ENCODE peak calls at places on chromosomes 11 and 22, in eight cellular contexts. O, X, R, I, H, W, U and E are unnamed samples.

GRCh38 chr11:3662856-3663255 is 8.3 kb downstream of the CHRNA10 start:
- DNase-seq in O (no peak), X (no peak), R (no peak), I (no peak), H (no peak), W (no peak), U (no peak), E (no peak)

GRCh38 chr11:10728779-10729472 is 22.1 kb upstream of the CTR9 start:
- DNase-seq in O (no peak), X (no peak), R (no peak), I (no peak), H (no peak), W (no peak), U (peak; percentile 39), E (no peak)

GRCh38 chr11:17538731-17539130 is 5.5 kb downstream of the USH1C start:
- DNase-seq in O (no peak), X (no peak), R (no peak), I (peak; percentile 65), H (no peak), W (no peak), U (no peak), E (no peak)

GRCh38 chr11:63445720-63446119 is 45.2 kb downstream of the PLAAT5 start:
- DNase-seq in O (no peak), X (no peak), R (no peak), I (no peak), H (no peak), W (no peak), U (no peak), E (no peak)

GRCh38 chr11:68066742-68067141 is 27.9 kb downstream of the TCIRG1 start:
- DNase-seq in O (no peak), X (no peak), R (no peak), I (no peak), H (no peak), W (no peak), U (peak; percentile 8), E (no peak)

GRCh38 chr11:10397226-10397987 is 57.7 kb upstream of the AMPD3 start:
- DNase-seq in O (no peak), X (no peak), R (no peak), I (no peak), H (no peak), W (no peak), U (no peak), E (no peak)

GRCh38 chr11:117884994-117885393 is 8.5 kb upstream of the FXYD6 start:
- DNase-seq in O (no peak), X (no peak), R (no peak), I (no peak), H (no peak), W (no peak), U (peak; percentile 61), E (no peak)

GRCh38 chr22:48337957-48338792 is 1489.5 kb downstream of the BRD1 start:
- DNase-seq in O (no peak), X (no peak), R (no peak), I (peak; percentile 59), H (no peak), W (no peak), U (no peak), E (no peak)

GRCh38 chr11:3156661-3157311 is 8.3 kb downstream of the OSBPL5 start:
- DNase-seq in O (no peak), X (peak; percentile 23), R (no peak), I (peak; percentile 76), H (no peak), W (no peak), U (no peak), E (no peak)

GRCh38 chr22:46055176-46055850 is 78.4 kb upstream of the WNT7B start:
- DNase-seq in O (peak; percentile 72), X (no peak), R (peak; percentile 31), I (peak; percentile 84), H (peak; percentile 35), W (no peak), U (peak; percentile 59), E (no peak)

GRCh38 chr11:19606856-19607655 is 105.6 kb upstream of the NAV2 start:
- DNase-seq in O (no peak), X (no peak), R (no peak), I (no peak), H (no peak), W (no peak), U (no peak), E (no peak)

GRCh38 chr11:106228996-106229395 is 151.5 kb downstream of the AASDHPPT start:
- DNase-seq in O (no peak), X (no peak), R (no peak), I (no peak), H (no peak), W (no peak), U (no peak), E (no peak)

GRCh38 chr11:86523738-86524602 is 148.4 kb downstream of the ME3 start:
- DNase-seq in O (peak; percentile 39), X (no peak), R (peak; percentile 99), I (no peak), H (peak; percentile 65), W (no peak), U (no peak), E (no peak)

GRCh38 chr22:49929553-49929979 is 11.1 kb downstream of the CRELD2 start:
- DNase-seq in O (peak; percentile 81), X (no peak), R (no peak), I (peak; percentile 97), H (peak; percentile 61), W (peak; percentile 84), U (peak; percentile 61), E (peak; percentile 56)

GRCh38 chr11:86553322-86553721 is 119.1 kb downstream of the ME3 start:
- DNase-seq in O (no peak), X (no peak), R (no peak), I (no peak), H (no peak), W (no peak), U (no peak), E (no peak)

DNA sequence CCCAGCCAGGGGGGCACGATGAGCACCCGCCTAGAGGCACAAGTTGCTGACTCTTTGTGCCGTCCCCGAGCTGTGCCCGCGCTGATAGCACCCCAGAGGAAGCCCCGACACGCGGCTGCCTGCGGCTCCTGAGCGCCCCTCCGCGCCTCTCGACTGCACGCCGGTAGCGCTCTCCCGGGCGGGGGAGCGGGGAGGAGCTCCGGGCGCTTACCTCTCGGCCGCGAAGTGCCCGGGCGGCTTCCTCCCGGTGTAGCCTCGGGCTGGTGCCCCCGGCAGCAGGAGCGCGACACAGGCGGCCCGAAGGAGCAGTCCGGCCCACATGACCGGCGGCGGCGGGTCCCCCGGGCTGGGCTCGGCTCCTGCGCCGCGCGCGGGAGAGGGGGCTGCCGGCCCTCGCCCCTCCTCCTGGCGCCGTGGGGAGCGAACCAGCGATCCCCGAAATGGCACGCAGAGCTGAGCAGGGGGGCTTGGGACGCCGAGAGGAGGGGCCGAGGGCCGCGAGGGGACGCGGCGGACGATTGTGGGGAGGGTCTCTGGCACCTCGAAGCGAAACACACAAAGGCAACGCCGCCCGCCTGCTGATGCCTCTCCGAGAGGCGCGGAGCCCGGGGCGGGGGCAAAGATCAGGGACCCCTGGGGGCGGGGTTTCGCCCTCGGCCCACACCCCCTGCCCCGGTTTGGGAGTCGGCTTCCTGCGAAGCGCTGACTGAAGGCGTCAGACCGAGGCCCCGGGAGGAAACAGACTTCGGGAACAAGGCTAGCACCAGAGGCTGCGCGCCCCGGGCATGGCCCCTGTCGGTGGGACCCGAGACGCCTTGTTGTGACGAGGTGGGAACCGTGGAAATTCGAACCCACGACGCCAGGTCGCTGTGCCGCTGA is at the start of gene VWCE:
- DNase-seq in O (peak; percentile 71), X (peak; percentile 37), R (peak; percentile 56), I (peak; percentile 92), H (peak; percentile 73), W (peak; percentile 96), U (peak; percentile 60), E (peak; percentile 93)
- TF ChIP-seq POLR2A in O (no peak), X (no peak), R (no peak), I (no peak), H (no peak), W (peak; percentile 71), U (no peak), E (peak; percentile 23)

GRCh38 chr11:70381350-70381749 is 17.0 kb upstream of the CTTN start:
- DNase-seq in O (no peak), X (no peak), R (no peak), I (no peak), H (no peak), W (no peak), U (no peak), E (no peak)
- TF ChIP-seq POLR2A in O (no peak), X (no peak), R (no peak), I (no peak), H (no peak), W (no peak), U (no peak), E (no peak)

DNA sequence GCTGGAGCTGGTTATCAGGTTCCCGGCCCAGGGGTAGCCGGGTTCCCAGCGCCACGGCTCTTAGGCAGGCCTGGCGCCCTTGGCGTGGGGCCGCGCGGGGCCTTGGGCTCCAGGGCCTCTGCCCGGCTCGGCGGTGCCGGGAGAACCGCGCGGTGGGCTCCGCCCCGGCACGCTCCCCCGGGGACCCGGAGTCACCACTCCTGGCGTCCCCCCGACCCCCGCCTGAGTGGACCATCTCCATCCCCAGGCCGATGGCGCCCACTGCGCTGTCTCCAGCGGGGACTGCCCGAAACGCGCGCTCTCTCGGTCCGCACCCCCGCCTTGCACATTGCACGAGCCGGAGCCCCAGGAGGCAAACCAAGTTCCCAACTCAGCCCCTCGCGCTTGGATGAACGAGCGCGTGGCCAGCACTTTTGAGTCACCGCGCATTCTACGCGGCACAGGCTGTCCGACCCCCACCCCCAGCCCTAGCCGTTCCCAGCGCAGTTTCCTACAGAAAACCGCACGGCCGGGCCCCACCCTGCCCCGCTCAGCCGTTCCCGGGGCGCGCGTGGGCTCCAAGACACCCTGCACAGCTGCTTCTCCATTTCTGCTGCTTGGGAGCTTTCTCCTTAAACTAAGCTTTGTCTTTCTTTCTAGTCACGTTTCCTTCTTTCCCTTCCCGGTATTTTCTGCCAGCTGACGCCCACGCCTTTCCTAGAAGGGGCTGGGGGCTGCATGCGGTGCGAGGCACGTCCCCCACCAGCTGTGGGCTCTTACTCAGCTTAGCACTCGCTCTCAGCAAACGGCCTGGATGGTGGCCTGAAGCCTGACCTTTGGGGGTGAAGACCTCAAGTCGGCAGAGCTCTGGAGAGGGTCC is 650 bp upstream of the CHID1 start:
- DNase-seq in O (peak; percentile 42), X (peak; percentile 53), R (peak; percentile 51), I (peak; percentile 76), H (peak; percentile 77), W (no peak), U (peak; percentile 53), E (peak; percentile 78)
- TF ChIP-seq POLR2A in O (no peak), X (no peak), R (peak; percentile 84), I (no peak), H (peak; percentile 20), W (peak; percentile 57), U (no peak), E (no peak)

DNA sequence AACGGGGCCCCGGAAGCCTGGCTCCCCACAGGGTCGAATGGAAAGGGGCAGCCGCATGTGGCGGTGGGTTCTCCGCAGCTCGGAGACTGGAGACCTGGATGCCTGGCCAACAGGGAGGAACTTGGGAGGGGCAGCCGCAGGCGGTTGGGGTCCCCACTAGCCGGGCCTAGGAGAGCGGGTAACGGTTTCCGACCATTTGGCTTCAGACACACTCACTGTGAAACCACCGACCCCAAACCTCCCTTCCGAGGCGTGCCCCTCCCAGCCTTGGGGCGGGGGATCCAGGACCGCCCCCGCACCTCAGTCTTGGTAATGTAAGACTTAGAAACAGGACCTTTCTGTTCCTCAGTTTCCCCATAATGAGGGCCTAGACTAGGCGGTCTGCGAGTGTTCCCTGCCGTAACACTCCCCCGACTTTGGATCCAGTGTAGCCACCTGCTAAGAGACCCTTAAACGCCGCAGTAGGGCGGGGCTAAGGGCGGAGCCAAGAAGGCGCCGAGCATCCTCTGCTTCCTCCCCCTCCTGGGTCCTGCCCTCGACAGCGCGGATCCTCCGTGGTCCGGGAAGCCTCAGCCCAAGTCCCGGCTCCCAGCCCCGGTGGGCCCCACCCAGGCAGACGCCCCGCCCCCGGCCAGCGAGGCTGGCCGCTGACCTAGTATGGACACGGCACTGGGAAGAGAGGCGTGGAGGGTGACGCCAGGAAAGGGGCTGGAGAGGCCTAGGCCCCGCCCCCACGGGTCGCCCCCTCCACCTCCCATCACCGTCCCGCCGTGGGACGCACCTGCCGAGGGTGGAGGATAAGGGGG is 1.8 kb upstream of the RASGRP2 start:
- DNase-seq in O (peak; percentile 58), X (peak; percentile 97), R (peak; percentile 64), I (peak; percentile 96), H (peak; percentile 71), W (peak; percentile 82), U (peak; percentile 84), E (no peak)
- TF ChIP-seq POLR2A in O (no peak), X (peak; percentile 34), R (no peak), I (no peak), H (no peak), W (no peak), U (no peak), E (no peak)